ENCODE peak calls at places on chromosomes 5 and 9, in four cellular contexts. I, O, F and R are unnamed samples.
A peak's percentile ranks its signal among the peaks of the same experiment; 100 is the strongest.

GRCh38 chr5:83331842-83332241 is 139.7 kb upstream of the VCAN start:
- DNase-seq in I (no peak), O (no peak), F (no peak), R (no peak)

GRCh38 chr5:137706841-137707240 is 29.0 kb downstream of the KLHL3 start:
- DNase-seq in I (no peak), O (no peak), F (no peak), R (no peak)

GRCh38 chr9:131722260-131722659 is 17.6 kb downstream of the RAPGEF1 start:
- DNase-seq in I (no peak), O (no peak), F (no peak), R (no peak)

GRCh38 chr9:91180240-91180929 is 181.3 kb downstream of the AUH start:
- DNase-seq in I (no peak), O (no peak), F (peak; percentile 38), R (no peak)

GRCh38 chr9:28741459-28741858 is 1168.2 kb upstream of the C9orf72 start:
- DNase-seq in I (no peak), O (no peak), F (no peak), R (no peak)

GRCh38 chr5:163506726-163507125 is 1.3 kb downstream of the MAT2B start:
- DNase-seq in I (no peak), O (peak; percentile 52), F (no peak), R (no peak)

GRCh38 chr9:94826644-94827410 is 100.3 kb downstream of the AOPEP start:
- DNase-seq in I (peak; percentile 19), O (no peak), F (no peak), R (no peak)

GRCh38 chr5:969421-969839 is 39.2 kb upstream of the NKD2 start:
- DNase-seq in I (no peak), O (no peak), F (no peak), R (no peak)

GRCh38 chr9:102841376-102841775 is 153.8 kb upstream of the CYLC2 start:
- DNase-seq in I (no peak), O (no peak), F (no peak), R (peak; percentile 55)

GRCh38 chr5:35229076-35230042 is 928 bp downstream of the PRLR start:
- DNase-seq in I (peak; percentile 81), O (peak; percentile 9), F (no peak), R (peak; percentile 23)

GRCh38 chr5:956941-957729 is 51.5 kb upstream of the NKD2 start:
- DNase-seq in I (no peak), O (peak; percentile 93), F (peak; percentile 66), R (peak; percentile 46)

GRCh38 chr9:133994359-133995011 is 2.4 kb upstream of the VAV2 start:
- DNase-seq in I (peak; percentile 91), O (peak; percentile 65), F (peak; percentile 90), R (peak; percentile 86)

GRCh38 chr5:909086-909485 is 16.4 kb downstream of the TRIP13 start:
- DNase-seq in I (no peak), O (no peak), F (no peak), R (no peak)

GRCh38 chr5:61551637-61552313 is 219.7 kb downstream of the ZSWIM6 start:
- DNase-seq in I (no peak), O (no peak), F (no peak), R (no peak)

GRCh38 chr9:120879421-120879820 is 2.4 kb upstream of the PHF19 start:
- DNase-seq in I (no peak), O (no peak), F (no peak), R (no peak)

GRCh38 chr5:72092074-72092473 is 15.2 kb upstream of the MAP1B start:
- DNase-seq in I (no peak), O (no peak), F (no peak), R (no peak)

GRCh38 chr5:82614706-82615105 is 336.6 kb upstream of the RPS23 start:
- DNase-seq in I (no peak), O (no peak), F (no peak), R (no peak)

GRCh38 chr5:14296533-14297331 is 153.6 kb downstream of the TRIO start:
- DNase-seq in I (no peak), O (no peak), F (no peak), R (no peak)

GRCh38 chr5:9715891-9716335 is 85.8 kb upstream of the TAS2R1 start:
- DNase-seq in I (no peak), O (no peak), F (no peak), R (no peak)

GRCh38 chr5:6596388-6596787 is 36.5 kb downstream of the NSUN2 start:
- DNase-seq in I (no peak), O (no peak), F (no peak), R (no peak)

GRCh38 chr5:126384985-126385384 is 38.2 kb upstream of the GRAMD2B start:
- DNase-seq in I (no peak), O (peak; percentile 87), F (no peak), R (no peak)

GRCh38 chr5:176772271-176773210 is 37.8 kb upstream of the UNC5A start:
- DNase-seq in I (no peak), O (no peak), F (no peak), R (no peak)

GRCh38 chr5:33890633-33891032 is 1.2 kb downstream of the ADAMTS12 start:
- DNase-seq in I (peak; percentile 68), O (no peak), F (no peak), R (peak; percentile 37)

GRCh38 chr9:105716146-105716545 is 21.8 kb downstream of the TMEM38B start:
- DNase-seq in I (no peak), O (no peak), F (no peak), R (no peak)

GRCh38 chr5:168734657-168735344 is 155.6 kb upstream of the PANK3 start:
- DNase-seq in I (no peak), O (no peak), F (no peak), R (no peak)

GRCh38 chr5:169652057-169652456 is 15.0 kb downstream of the DOCK2 start:
- DNase-seq in I (no peak), O (no peak), F (no peak), R (no peak)

GRCh38 chr5:141084487-141084989 is 9.9 kb upstream of the PCDHB2 start:
- DNase-seq in I (peak; percentile 47), O (no peak), F (no peak), R (peak; percentile 79)

GRCh38 chr9:103037508-103038477 is 42.7 kb downstream of the CYLC2 start:
- DNase-seq in I (no peak), O (no peak), F (no peak), R (no peak)

GRCh38 chr5:159511570-159511969 is 181.3 kb upstream of the IL12B start:
- DNase-seq in I (no peak), O (no peak), F (no peak), R (peak; percentile 67)

GRCh38 chr5:141636106-141636412 is 590 bp downstream of the HDAC3 start:
- DNase-seq in I (no peak), O (no peak), F (no peak), R (no peak)

GRCh38 chr9:126947529-126947928 is 32.9 kb downstream of the RALGPS1 start:
- DNase-seq in I (no peak), O (no peak), F (no peak), R (no peak)

GRCh38 chr5:37506722-37507121 is 127.6 kb downstream of the WDR70 start:
- DNase-seq in I (no peak), O (no peak), F (no peak), R (no peak)

GRCh38 chr5:147391781-147392180 is 118.1 kb downstream of the DPYSL3 start:
- DNase-seq in I (peak; percentile 20), O (peak; percentile 75), F (no peak), R (peak; percentile 48)

GRCh38 chr5:112604741-112605390 is 132.8 kb upstream of the APC start:
- DNase-seq in I (no peak), O (no peak), F (no peak), R (no peak)

GRCh38 chr5:136053336-136054121 is 24.7 kb downstream of the TGFBI start:
- DNase-seq in I (peak; percentile 51), O (peak; percentile 94), F (no peak), R (peak; percentile 95)

GRCh38 chr5:140348104-140348503 is 1.7 kb upstream of the HBEGF start:
- DNase-seq in I (no peak), O (no peak), F (no peak), R (no peak)